ENCODE peak calls at places on chromosome 17, in six cellular contexts. One of them, this sample, is unnamed.

GRCh38 chr17:81609541-81610353 is 27.2 kb downstream of the NPLOC4 start:
- DNase-seq in substantia nigra: no peak
- DNase-seq in NCI-H774: no peak
- DNase-seq in NAMALWA: no peak
- DNase-seq in NCI-H1092: no peak
- DNase-seq in EL: no peak
- DNase-seq in this sample: no peak

GRCh38 chr17:15431766-15432165 is 35.7 kb downstream of the CDRT4 start:
- DNase-seq in substantia nigra: no peak
- DNase-seq in NCI-H774: no peak
- DNase-seq in NAMALWA: no peak
- DNase-seq in NCI-H1092: no peak
- DNase-seq in EL: no peak
- DNase-seq in this sample: no peak

GRCh38 chr17:18259621-18260331 is 686 bp upstream of the MIEF2 start:
- DNase-seq in substantia nigra: no peak
- DNase-seq in NCI-H774: no peak
- DNase-seq in NAMALWA: no peak
- DNase-seq in NCI-H1092: no peak
- DNase-seq in EL: peak
- DNase-seq in this sample: no peak

GRCh38 chr17:50133028-50133768 is 3.2 kb upstream of the SAMD14 start:
- DNase-seq in substantia nigra: peak
- DNase-seq in NCI-H774: no peak
- DNase-seq in NAMALWA: no peak
- DNase-seq in NCI-H1092: no peak
- DNase-seq in EL: peak
- DNase-seq in this sample: no peak

GRCh38 chr17:1010586-1010985 is 13.7 kb downstream of the TIMM22 start:
- DNase-seq in substantia nigra: no peak
- DNase-seq in NCI-H774: no peak
- DNase-seq in NAMALWA: no peak
- DNase-seq in NCI-H1092: no peak
- DNase-seq in EL: no peak
- DNase-seq in this sample: no peak

GRCh38 chr17:32627233-32628008 is 140.6 kb downstream of the CDK5R1 start:
- DNase-seq in substantia nigra: peak
- DNase-seq in NCI-H774: peak
- DNase-seq in NAMALWA: no peak
- DNase-seq in NCI-H1092: peak
- DNase-seq in EL: peak
- DNase-seq in this sample: no peak

GRCh38 chr17:46986401-46986800 is 7.3 kb upstream of the RPRML start:
- DNase-seq in substantia nigra: no peak
- DNase-seq in NCI-H774: no peak
- DNase-seq in NAMALWA: no peak
- DNase-seq in NCI-H1092: no peak
- DNase-seq in EL: no peak
- DNase-seq in this sample: no peak

GRCh38 chr17:62739666-62740065 is 68.4 kb downstream of the MARCHF10 start:
- DNase-seq in substantia nigra: no peak
- DNase-seq in NCI-H774: no peak
- DNase-seq in NAMALWA: no peak
- DNase-seq in NCI-H1092: no peak
- DNase-seq in EL: no peak
- DNase-seq in this sample: no peak

GRCh38 chr17:56521439-56522141 is 71.9 kb upstream of the NOG start:
- DNase-seq in substantia nigra: no peak
- DNase-seq in NCI-H774: no peak
- DNase-seq in NAMALWA: no peak
- DNase-seq in NCI-H1092: no peak
- DNase-seq in EL: no peak
- DNase-seq in this sample: no peak

GRCh38 chr17:28901866-28902818 is 737 bp downstream of the DHRS13 start:
- DNase-seq in substantia nigra: no peak
- DNase-seq in NCI-H774: peak
- DNase-seq in NAMALWA: peak
- DNase-seq in NCI-H1092: peak
- DNase-seq in EL: peak
- DNase-seq in this sample: no peak

GRCh38 chr17:60439501-60439900 is 17.2 kb downstream of the CHCT1 start:
- DNase-seq in substantia nigra: no peak
- DNase-seq in NCI-H774: no peak
- DNase-seq in NAMALWA: no peak
- DNase-seq in NCI-H1092: no peak
- DNase-seq in EL: peak
- DNase-seq in this sample: no peak